ENCODE peak calls at places on chromosomes 3 and 15, in eight cellular contexts. V is uterus, N is fibroblast of pulmonary artery, L is fibroblast of lung, W is neural progenitor cell, T is sigmoid colon, O is body of pancreas, J is epithelial cell of esophagus. A is an unnamed sample.

GRCh38 chr3:88137836-88138235 is 11.9 kb upstream of the C3orf38 start:
- DNase-seq in L (peak; percentile 44), T (no peak), N (peak; percentile 35), J (peak; percentile 58), V (no peak), O (no peak), W (no peak), A (no peak)

GRCh38 chr15:56915888-56916287 is 2.6 kb upstream of the TCF12 start:
- DNase-seq in O (no peak), V (no peak), L (no peak), T (no peak), J (no peak), W (no peak), N (no peak), A (no peak)

GRCh38 chr15:82132742-82133141 is 86.9 kb upstream of the MEX3B start:
- DNase-seq in J (peak; percentile 94), L (peak; percentile 78), O (no peak), T (no peak), V (no peak), W (no peak), N (peak; percentile 53), A (peak; percentile 37)

GRCh38 chr15:51322622-51323296 is 15.6 kb downstream of the CYP19A1 start:
- DNase-seq in V (no peak), T (peak; percentile 78), O (peak; percentile 16), L (peak; percentile 31), N (peak; percentile 68), W (no peak), J (no peak), A (no peak)

GRCh38 chr15:64474846-64475245 is 14.5 kb downstream of the ZNF609 start:
- DNase-seq in J (no peak), L (no peak), N (no peak), W (no peak), V (no peak), O (no peak), T (no peak), A (no peak)

GRCh38 chr3:113279686-113280085 is 68.3 kb downstream of the BOC start:
- DNase-seq in L (no peak), J (no peak), O (no peak), V (no peak), N (no peak), W (no peak), T (no peak), A (no peak)

GRCh38 chr15:52357949-52358348 is 62.3 kb upstream of the MYO5C start:
- DNase-seq in J (no peak), V (no peak), N (no peak), L (no peak), W (no peak), T (no peak), O (no peak), A (no peak)

GRCh38 chr3:70753572-70753971 is 441.1 kb upstream of the MDFIC2 start:
- DNase-seq in L (no peak), W (peak; percentile 32), O (no peak), V (no peak), J (peak; percentile 22), N (no peak), T (no peak), A (no peak)

GRCh38 chr3:52544937-52545336 is 8.5 kb downstream of the UQCC5 start:
- DNase-seq in V (no peak), W (no peak), N (no peak), O (no peak), J (no peak), L (no peak), T (no peak), A (no peak)

GRCh38 chr3:171435143-171435542 is 25.1 kb downstream of the TNIK start:
- DNase-seq in O (no peak), V (no peak), L (no peak), T (no peak), N (no peak), J (no peak), W (no peak), A (no peak)

GRCh38 chr15:49860101-49860500 is 239.3 kb downstream of the DTWD1 start:
- DNase-seq in N (no peak), T (no peak), W (no peak), O (no peak), J (peak; percentile 57), L (peak; percentile 59), V (no peak), A (no peak)

GRCh38 chr3:123374016-123374415 is 74.9 kb downstream of the ADCY5 start:
- DNase-seq in V (no peak), L (no peak), O (no peak), N (no peak), W (no peak), T (peak; percentile 32), J (no peak), A (no peak)

GRCh38 chr3:47475029-47475569 is 642 bp downstream of the SCAP start:
- DNase-seq in V (no peak), J (peak; percentile 41), T (no peak), N (peak; percentile 26), W (peak; percentile 66), O (peak; percentile 29), L (peak; percentile 40), A (peak; percentile 14)

GRCh38 chr15:85646538-85647091 is 148.1 kb downstream of the KLHL25 start:
- DNase-seq in O (no peak), T (no peak), L (peak; percentile 68), V (no peak), W (no peak), J (peak; percentile 17), N (no peak), A (no peak)

GRCh38 chr3:21752749-21753347 is 1.8 kb upstream of the ZNF385D start:
- DNase-seq in L (peak; percentile 84), N (peak; percentile 75), J (peak; percentile 73), V (no peak), T (no peak), O (no peak), W (peak; percentile 74), A (no peak)

GRCh38 chr3:21751891-21752290 is 881 bp upstream of the ZNF385D start:
- DNase-seq in T (no peak), V (no peak), N (no peak), W (peak; percentile 18), L (peak; percentile 40), J (no peak), O (no peak), A (no peak)

GRCh38 chr3:21747376-21747775 is 3.6 kb downstream of the ZNF385D start:
- DNase-seq in O (no peak), V (no peak), L (peak; percentile 19), J (peak; percentile 12), N (no peak), W (peak; percentile 18), T (no peak), A (no peak)

GRCh38 chr3:21750291-21750690 is 719 bp downstream of the ZNF385D start:
- DNase-seq in T (no peak), O (no peak), L (peak; percentile 39), V (no peak), J (peak; percentile 79), N (peak; percentile 34), W (no peak), A (no peak)

GRCh38 chr3:21750831-21751391 is at the start of gene ZNF385D:
- DNase-seq in T (peak; percentile 76), L (peak; percentile 78), J (peak; percentile 33), N (peak; percentile 56), O (peak; percentile 11), V (peak; percentile 41), W (peak; percentile 93), A (no peak)
- H3K4me3 ChIP-seq in T (peak within 1 kb of the TSS; percentile 3), L (peak within 1 kb of the TSS; percentile 69), J (peak within 1 kb of the TSS; percentile 23), N (peak within 1 kb of the TSS; percentile 54), O (no peak within 1 kb of the TSS), V (peak within 1 kb of the TSS; percentile 30), W (peak within 1 kb of the TSS; percentile 72), A (peak within 1 kb of the TSS; percentile 75)

GRCh38 chr15:58682234-58682633 is 67.3 kb downstream of the ADAM10 start:
- DNase-seq in W (no peak), J (no peak), V (no peak), L (no peak), O (no peak), N (no peak), T (no peak), A (no peak)

GRCh38 chr15:58676766-58677165 is 72.7 kb downstream of the ADAM10 start:
- DNase-seq in W (no peak), J (no peak), N (no peak), V (no peak), L (no peak), O (no peak), T (no peak), A (no peak)

GRCh38 chr15:58678683-58679082 is 70.8 kb downstream of the ADAM10 start:
- DNase-seq in N (peak; percentile 78), T (no peak), J (peak; percentile 70), V (no peak), O (no peak), L (peak; percentile 25), W (no peak), A (no peak)

DNA sequence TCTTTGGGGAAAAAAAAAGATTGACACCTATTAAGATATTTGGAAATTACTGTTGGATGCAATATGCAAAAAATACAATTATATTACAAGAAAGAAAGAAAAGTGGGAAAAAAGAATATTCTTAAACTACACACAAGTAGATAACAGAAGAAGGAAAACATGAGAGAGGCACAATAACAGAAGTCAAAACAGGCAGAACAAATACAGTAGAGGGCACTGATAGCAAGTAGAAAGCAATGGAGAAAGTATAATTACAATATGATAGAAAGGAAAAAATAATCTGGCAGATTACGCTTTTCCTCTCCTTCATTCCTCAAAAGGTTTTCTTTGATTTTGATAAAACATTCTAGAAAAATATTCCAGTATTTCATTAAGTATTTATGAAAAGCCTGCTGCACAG is 72.1 kb downstream of the ADAM10 start:
- DNase-seq in N (no peak), L (no peak), T (no peak), W (no peak), J (no peak), O (no peak), V (no peak), A (no peak)
- TF ChIP-seq CTCF in N (no peak), L (no peak), T (peak; percentile 12), W (no peak), J (no peak), O (no peak), V (no peak), A (no peak)

DNA sequence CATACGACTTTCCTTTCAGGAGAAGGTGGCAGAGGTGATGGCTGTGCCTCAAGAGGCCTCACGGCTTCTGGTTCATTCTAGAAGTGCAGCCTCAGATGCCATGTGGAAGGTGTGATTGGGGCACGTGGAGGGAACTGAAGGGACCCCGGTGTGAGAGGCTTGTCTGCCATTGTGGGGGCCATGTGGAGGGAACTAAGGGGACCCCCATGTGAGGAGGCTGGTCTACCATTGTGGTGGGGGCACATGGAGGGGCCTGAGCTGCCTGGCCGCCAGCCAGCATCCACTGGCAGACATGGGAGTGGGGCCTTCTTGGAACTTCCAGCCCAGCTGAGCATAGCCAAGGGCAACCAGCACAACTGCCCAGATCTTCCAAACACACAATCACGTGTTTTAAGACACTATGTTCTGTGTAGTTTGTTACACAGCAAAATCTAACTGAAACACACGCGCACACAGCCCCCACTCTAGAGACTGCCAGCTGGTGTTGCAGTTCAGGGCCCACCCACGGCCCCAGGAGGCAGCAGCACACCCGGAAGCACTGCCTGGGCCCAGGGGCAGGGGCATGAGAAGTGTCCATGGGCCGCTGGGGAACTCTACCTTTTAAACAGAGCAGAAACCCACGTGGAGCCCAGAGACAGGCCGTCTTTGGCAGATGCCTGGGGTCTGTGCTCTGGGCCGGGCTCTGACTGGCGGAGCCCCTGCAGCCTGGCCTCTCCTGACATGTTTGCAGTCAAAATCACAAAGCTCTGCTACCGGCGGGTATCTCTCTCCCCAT is 66.8 kb downstream of the IQSEC1 start:
- DNase-seq in O (no peak), J (no peak), N (no peak), L (no peak), V (no peak), T (peak; percentile 61), W (no peak), A (no peak)
- H3K4me3 ChIP-seq in O (no peak overlapping the region), J (no peak overlapping the region), N (no peak overlapping the region), L (no peak overlapping the region), V (no peak overlapping the region), T (no peak overlapping the region), W (no peak overlapping the region), A (no peak overlapping the region)

GRCh38 chr3:129058441-129059194 is 2.0 kb upstream of the GP9 start:
- DNase-seq in J (peak; percentile 16), N (no peak), L (no peak), O (peak; percentile 68), V (no peak), W (no peak), T (no peak), A (no peak)
- TF ChIP-seq CTCF in J (no peak), N (no peak), L (no peak), O (peak; percentile 21), V (no peak), W (no peak), T (no peak), A (no peak)

A was measured in retinal pigment epithelial cell.